ENCODE peak calls at places on chromosomes 7 and 10, in five cellular contexts. Z is nucleus accumbens, Q is HEK293T, B is NAMALWA, U is AG20443. P is an unnamed sample.

GRCh38 chr7:50857804-50858203 is 75.1 kb upstream of the GRB10 start:
- DNase-seq in Z (no peak), Q (no peak), B (no peak), U (no peak), P (no peak)

GRCh38 chr10:14356921-14357320 is 26.2 kb upstream of the FRMD4A start:
- DNase-seq in Z (no peak), Q (no peak), B (no peak), U (peak; percentile 38), P (no peak)

GRCh38 chr10:79410315-79411094 is 34.9 kb downstream of the ZCCHC24 start:
- DNase-seq in Z (no peak), Q (no peak), B (no peak), U (no peak), P (peak; percentile 69)

GRCh38 chr7:115410972-115411686 is 489.2 kb downstream of the MDFIC start:
- DNase-seq in Z (no peak), Q (no peak), B (no peak), U (no peak), P (peak; percentile 20)

GRCh38 chr10:11532329-11532728 is 79.1 kb downstream of the USP6NL start:
- DNase-seq in Z (no peak), Q (no peak), B (no peak), U (no peak), P (peak; percentile 57)

GRCh38 chr10:92894081-92894480 is 45.8 kb downstream of the EXOC6 start:
- DNase-seq in Z (no peak), Q (no peak), B (no peak), U (no peak), P (no peak)

GRCh38 chr10:66809402-66809801 is 116.4 kb upstream of the LRRTM3 start:
- DNase-seq in Z (no peak), Q (no peak), B (no peak), U (no peak), P (no peak)

GRCh38 chr10:62707810-62708209 is 96.7 kb upstream of the ADO start:
- DNase-seq in Z (no peak), Q (no peak), B (no peak), U (no peak), P (no peak)

GRCh38 chr10:17980796-17981195 is 29.1 kb downstream of the SLC39A12 start:
- DNase-seq in Z (no peak), Q (no peak), B (no peak), U (no peak), P (no peak)

GRCh38 chr10:83539528-83540308 is 599.6 kb upstream of the GHITM start:
- DNase-seq in Z (no peak), Q (no peak), B (peak; percentile 6), U (no peak), P (no peak)

GRCh38 chr7:102464577-102465280 is at the start of the genes ALKBH4 and LRWD1:
- DNase-seq in Z (peak; percentile 85), Q (peak; percentile 99), B (peak; percentile 96), U (peak; percentile 100), P (peak; percentile 87)

GRCh38 chr10:5618829-5619228 is 47.6 kb downstream of the ASB13 start:
- DNase-seq in Z (no peak), Q (no peak), B (no peak), U (peak; percentile 56), P (no peak)

GRCh38 chr10:132384618-132385510 is 12.1 kb upstream of the PWWP2B start:
- DNase-seq in Z (no peak), Q (no peak), B (no peak), U (no peak), P (no peak)

GRCh38 chr7:23247101-23247601 is 576 bp downstream of the GPNMB start:
- DNase-seq in Z (no peak), Q (no peak), B (no peak), U (peak; percentile 42), P (no peak)

GRCh38 chr7:101066858-101067227 is 18.4 kb upstream of the TRIM56 start:
- DNase-seq in Z (no peak), Q (no peak), B (no peak), U (no peak), P (no peak)

GRCh38 chr10:74078037-74078436 is 72.6 kb downstream of the AP3M1 start:
- DNase-seq in Z (no peak), Q (no peak), B (no peak), U (no peak), P (no peak)

GRCh38 chr7:2641406-2642393 is 9.9 kb downstream of the TTYH3 start:
- DNase-seq in Z (peak; percentile 63), Q (no peak), B (peak; percentile 98), U (peak; percentile 91), P (peak; percentile 89)

GRCh38 chr7:28646371-28647075 is 234.2 kb downstream of the CREB5 start:
- DNase-seq in Z (no peak), Q (no peak), B (no peak), U (no peak), P (no peak)

GRCh38 chr7:100171840-100172239 is 3.4 kb upstream of the GAL3ST4 start:
- DNase-seq in Z (no peak), Q (no peak), B (no peak), U (no peak), P (no peak)

GRCh38 chr10:89625041-89625765 is 19.8 kb downstream of the PANK1 start:
- DNase-seq in Z (no peak), Q (no peak), B (no peak), U (no peak), P (no peak)

GRCh38 chr10:60777696-60778213 is 523 bp upstream of the CDK1 start:
- DNase-seq in Z (no peak), Q (no peak), B (no peak), U (peak; percentile 11), P (no peak)

GRCh38 chr10:48496831-48497792 is 107.8 kb downstream of the ARHGAP22 start:
- DNase-seq in Z (no peak), Q (no peak), B (no peak), U (peak; percentile 89), P (no peak)

GRCh38 chr7:46071076-46071475 is 150.0 kb upstream of the IGFBP3 start:
- DNase-seq in Z (no peak), Q (no peak), B (no peak), U (no peak), P (no peak)

GRCh38 chr10:19788075-19788686 is 28.1 kb upstream of the PLXDC2 start:
- DNase-seq in Z (no peak), Q (peak; percentile 32), B (peak; percentile 70), U (peak; percentile 29), P (peak; percentile 36)

GRCh38 chr7:37352974-37353948 is 95.4 kb downstream of the ELMO1 start:
- DNase-seq in Z (no peak), Q (peak; percentile 10), B (peak; percentile 87), U (no peak), P (no peak)

GRCh38 chr10:73209705-73210104 is 37.4 kb downstream of the DNAJC9 start:
- DNase-seq in Z (no peak), Q (no peak), B (no peak), U (peak; percentile 54), P (no peak)

GRCh38 chr7:128102490-128103291 is 71.5 kb upstream of the LRRC4 start:
- DNase-seq in Z (no peak), Q (no peak), B (peak; percentile 37), U (no peak), P (no peak)

GRCh38 chr7:131604841-131605279 is 48.4 kb upstream of the PODXL start:
- DNase-seq in Z (no peak), Q (no peak), B (no peak), U (peak; percentile 79), P (no peak)

GRCh38 chr10:92479541-92479940 is 94.4 kb downstream of the IDE start:
- DNase-seq in Z (no peak), Q (no peak), B (no peak), U (no peak), P (no peak)